ENCODE peak calls at places on chromosomes 4 and X, in eight cellular contexts. Z is lower lobe of right lung; D is GM04503; C is dermis microvascular lymphatic vessel endothelial cell; B is pancreas; J is body of pancreas; Q is brain pericyte; W is activated T-cell treated with anti-CD3 and anti-CD28 coated beads, Interleukin-2, amount 50 U/mL, for 4 hours. I is an unnamed sample.

GRCh38 chr4:120714581-120714980 is 207.9 kb downstream of the PRDM5 start:
- DNase-seq in Z (no peak), D (no peak), C (no peak), B (no peak), J (no peak), Q (no peak), W (no peak), I (no peak)

GRCh38 chr4:5955201-5955821 is 62.4 kb upstream of the CRMP1 start:
- DNase-seq in Z (no peak), D (no peak), C (peak), B (no peak), J (peak), Q (no peak), W (no peak), I (no peak)

GRCh38 chr4:74376888-74377483 is 12.0 kb downstream of the EREG start:
- DNase-seq in Z (no peak), D (no peak), C (peak), B (no peak), J (no peak), Q (no peak), W (no peak), I (no peak)

GRCh38 chr4:185139736-185140135 is 3.3 kb upstream of the SLC25A4 start:
- DNase-seq in Z (no peak), D (no peak), C (no peak), B (no peak), J (no peak), Q (no peak), W (no peak), I (no peak)

GRCh38 chr4:11376146-11376545 is 52.5 kb downstream of the HS3ST1 start:
- DNase-seq in Z (no peak), D (no peak), C (no peak), B (no peak), J (no peak), Q (no peak), W (no peak), I (no peak)

GRCh38 chr4:109465065-109465464 is 31.4 kb downstream of the SEC24B start:
- DNase-seq in Z (no peak), D (no peak), C (no peak), B (no peak), J (no peak), Q (no peak), W (no peak), I (no peak)

GRCh38 chr4:8095956-8096689 is 62.5 kb downstream of the ABLIM2 start:
- DNase-seq in Z (no peak), D (no peak), C (peak), B (no peak), J (no peak), Q (no peak), W (no peak), I (peak)

GRCh38 chrX:139106111-139106510 is 394.6 kb upstream of the FGF13 start:
- DNase-seq in Z (no peak), D (peak), C (no peak), B (no peak), J (no peak), Q (no peak), W (no peak), I (no peak)

GRCh38 chr4:177441061-177441802 is 1.0 kb downstream of the AGA start:
- DNase-seq in Z (peak), D (no peak), C (no peak), B (no peak), J (peak), Q (no peak), W (no peak), I (peak)

GRCh38 chr4:92305878-92306520 is 2.2 kb downstream of the GRID2 start:
- DNase-seq in Z (no peak), D (no peak), C (no peak), B (no peak), J (no peak), Q (no peak), W (no peak), I (no peak)

GRCh38 chrX:31268359-31268758 is 196.5 kb upstream of the FTHL17 start:
- DNase-seq in Z (no peak), D (no peak), C (no peak), B (no peak), J (no peak), Q (no peak), W (no peak), I (no peak)

GRCh38 chrX:57380026-57380796 is 93.7 kb downstream of the FAAH2 start:
- DNase-seq in Z (no peak), D (no peak), C (no peak), B (no peak), J (no peak), Q (no peak), W (no peak), I (no peak)

GRCh38 chrX:151458824-151459223 is 61.8 kb downstream of the VMA21 start:
- DNase-seq in Z (no peak), D (no peak), C (no peak), B (no peak), J (no peak), Q (no peak), W (no peak), I (no peak)